ENCODE peak calls at places on chromosome 14, in eight cellular contexts. X is stimulated activated CD8-positive, alpha-beta memory T cell treated with anti-CD3 and anti-CD28 coated beads, Interleukin-15, amount 100 ng/mL, for 48 hours; Z is CD4-positive, alpha-beta T cell; K is EL; F is ureter; E is GM03348; I is effector CD8-positive, alpha-beta T cell; G is AG10803. O is an unnamed sample.

GRCh38 chr14:103372552-103373304 is 12.5 kb upstream of the MARK3 start:
- DNase-seq in X (peak), G (peak), K (peak), I (no peak), F (no peak), E (peak), Z (no peak), O (no peak)

GRCh38 chr14:36901846-36902245 is 240.2 kb downstream of the PAX9 start:
- DNase-seq in E (no peak), X (no peak), Z (no peak), G (peak), F (no peak), I (no peak), K (peak), O (no peak)

GRCh38 chr14:26174395-26174794 is 423.4 kb downstream of the NOVA1 start:
- DNase-seq in I (no peak), X (no peak), F (no peak), Z (no peak), E (no peak), K (no peak), G (no peak), O (no peak)

GRCh38 chr14:104866451-104867370 is 1.6 kb downstream of the CEP170B start:
- DNase-seq in Z (no peak), F (no peak), E (no peak), X (no peak), I (no peak), G (no peak), K (no peak), O (peak)

GRCh38 chr14:54342806-54343205 is 54.0 kb upstream of the CDKN3 start:
- DNase-seq in E (no peak), G (no peak), I (no peak), F (no peak), Z (no peak), X (no peak), K (no peak), O (no peak)

GRCh38 chr14:45868863-45869262 is 615.9 kb upstream of the MIS18BP1 start:
- DNase-seq in F (no peak), Z (no peak), G (no peak), K (no peak), E (no peak), X (no peak), I (no peak), O (no peak)

GRCh38 chr14:69234106-69234505 is 25.9 kb upstream of the GALNT16 start:
- DNase-seq in X (no peak), E (no peak), K (no peak), Z (no peak), G (no peak), F (no peak), I (no peak), O (no peak)

GRCh38 chr14:58598028-58598850 is 39.5 kb upstream of the DACT1 start:
- DNase-seq in Z (peak), I (no peak), E (no peak), K (no peak), G (no peak), F (no peak), X (no peak), O (no peak)

GRCh38 chr14:91925727-91926121 is 21.8 kb downstream of the FBLN5 start:
- DNase-seq in G (no peak), I (no peak), F (no peak), X (no peak), K (no peak), E (no peak), Z (no peak), O (no peak)

GRCh38 chr14:70257526-70257925 is 68.8 kb upstream of the SLC8A3 start:
- DNase-seq in Z (no peak), F (no peak), I (no peak), E (no peak), K (peak), G (no peak), X (no peak), O (peak)

GRCh38 chr14:24463806-24464785 is 21.5 kb upstream of the SDR39U1 start:
- DNase-seq in F (no peak), E (no peak), Z (no peak), X (no peak), I (no peak), G (no peak), K (no peak), O (no peak)

GRCh38 chr14:94051115-94051514 is 25.0 kb downstream of the OTUB2 start:
- DNase-seq in K (peak), F (no peak), Z (no peak), G (peak), I (no peak), X (no peak), E (peak), O (peak)

GRCh38 chr14:80059041-80059440 is 152.3 kb downstream of the DIO2 start:
- DNase-seq in Z (no peak), K (peak), X (no peak), E (no peak), F (no peak), I (no peak), G (no peak), O (no peak)

GRCh38 chr14:99127651-99128167 is 144.3 kb downstream of the BCL11B start:
- DNase-seq in F (peak), K (no peak), X (no peak), Z (no peak), E (no peak), I (no peak), G (no peak), O (no peak)

GRCh38 chr14:93150227-93151206 is 34.2 kb downstream of the MOAP1 start:
- DNase-seq in F (no peak), X (no peak), Z (no peak), G (no peak), K (no peak), I (no peak), E (no peak), O (peak)

GRCh38 chr14:83816755-83817154 is 1713.2 kb upstream of the FLRT2 start:
- DNase-seq in E (no peak), Z (no peak), X (no peak), I (no peak), K (peak), G (no peak), F (no peak), O (no peak)

O was measured in left colon.